ENCODE peak calls at places on chromosome 6, in four cellular contexts. P is hepatocyte; T is WERI-Rb-1; C is CD8-positive, alpha-beta T cell. O is an unnamed sample.
A peak's percentile ranks its signal among the peaks of the same experiment; 100 is the strongest.

GRCh38 chr6:157503018-157503747 is 122.2 kb downstream of the ZDHHC14 start:
- DNase-seq in P (no peak), T (no peak), C (no peak), O (no peak)

GRCh38 chr6:70413829-70414494 is 654 bp downstream of the FAM135A start:
- DNase-seq in P (no peak), T (no peak), C (no peak), O (no peak)

GRCh38 chr6:40634429-40634828 is 47.3 kb upstream of the LRFN2 start:
- DNase-seq in P (no peak), T (peak; percentile 38), C (no peak), O (no peak)

GRCh38 chr6:3881722-3882421 is 32.7 kb downstream of the FAM50B start:
- DNase-seq in P (no peak), T (no peak), C (no peak), O (no peak)

GRCh38 chr6:44223471-44224153 is at the start of gene SLC29A1:
- DNase-seq in P (peak; percentile 83), T (peak; percentile 97), C (peak; percentile 84), O (no peak)

GRCh38 chr6:142757827-142758226 is 187.1 kb downstream of the HIVEP2 start:
- DNase-seq in P (no peak), T (no peak), C (no peak), O (no peak)

GRCh38 chr6:107867302-107867615 is 43.1 kb upstream of the SCML4 start:
- DNase-seq in P (no peak), T (no peak), C (no peak), O (no peak)

GRCh38 chr6:125099211-125100017 is 54.2 kb upstream of the TPD52L1 start:
- DNase-seq in P (peak; percentile 71), T (peak; percentile 90), C (no peak), O (no peak)

GRCh38 chr6:81896561-81896960 is 144.1 kb upstream of the TENT5A start:
- DNase-seq in P (no peak), T (no peak), C (no peak), O (no peak)

GRCh38 chr6:42450314-42451145 is 1.2 kb downstream of the TRERF1 start:
- DNase-seq in P (peak; percentile 52), T (peak; percentile 23), C (peak; percentile 43), O (no peak)

GRCh38 chr6:157665172-157665571 is 157.9 kb upstream of the SNX9 start:
- DNase-seq in P (no peak), T (no peak), C (no peak), O (no peak)

GRCh38 chr6:44464527-44465310 is 77.2 kb downstream of the CDC5L start:
- DNase-seq in P (no peak), T (no peak), C (no peak), O (no peak)

GRCh38 chr6:48744948-48745347 is 634.0 kb upstream of the PTCHD4 start:
- DNase-seq in P (no peak), T (no peak), C (no peak), O (no peak)

GRCh38 chr6:31871068-31871659 is 7.6 kb downstream of the SLC44A4 start:
- DNase-seq in P (peak; percentile 17), T (peak; percentile 70), C (no peak), O (no peak)

GRCh38 chr6:151108548-151108947 is 131.2 kb upstream of the AKAP12 start:
- DNase-seq in P (no peak), T (no peak), C (no peak), O (no peak)

GRCh38 chr6:142605922-142606321 is 304.1 kb downstream of the ADGRG6 start:
- DNase-seq in P (peak; percentile 4), T (no peak), C (no peak), O (peak; percentile 14)

GRCh38 chr6:142030115-142030619 is 102.6 kb upstream of the GJE1 start:
- DNase-seq in P (no peak), T (no peak), C (no peak), O (no peak)

GRCh38 chr6:156942266-156942665 is 165.1 kb downstream of the ARID1B start:
- DNase-seq in P (no peak), T (no peak), C (no peak), O (no peak)

GRCh38 chr6:85643530-85644373 is 1.1 kb upstream of the SYNCRIP start:
- DNase-seq in P (peak; percentile 94), T (peak; percentile 90), C (peak; percentile 70), O (peak; percentile 78)

GRCh38 chr6:53464942-53465460 is 79.9 kb downstream of the GCLC start:
- DNase-seq in P (peak; percentile 40), T (no peak), C (no peak), O (no peak)

GRCh38 chr6:444653-445275 is 53.2 kb downstream of the IRF4 start:
- DNase-seq in P (no peak), T (no peak), C (peak; percentile 74), O (no peak)

GRCh38 chr6:39018103-39018502 is 30.5 kb upstream of the GLP1R start:
- DNase-seq in P (peak; percentile 22), T (no peak), C (no peak), O (no peak)

GRCh38 chr6:73236147-73236750 is 11.0 kb upstream of the KHDC1L start:
- DNase-seq in P (no peak), T (no peak), C (no peak), O (peak; percentile 94)

GRCh38 chr6:153059311-153059710 is 56.8 kb upstream of the MTRF1L start:
- DNase-seq in P (no peak), T (no peak), C (no peak), O (no peak)

DNA sequence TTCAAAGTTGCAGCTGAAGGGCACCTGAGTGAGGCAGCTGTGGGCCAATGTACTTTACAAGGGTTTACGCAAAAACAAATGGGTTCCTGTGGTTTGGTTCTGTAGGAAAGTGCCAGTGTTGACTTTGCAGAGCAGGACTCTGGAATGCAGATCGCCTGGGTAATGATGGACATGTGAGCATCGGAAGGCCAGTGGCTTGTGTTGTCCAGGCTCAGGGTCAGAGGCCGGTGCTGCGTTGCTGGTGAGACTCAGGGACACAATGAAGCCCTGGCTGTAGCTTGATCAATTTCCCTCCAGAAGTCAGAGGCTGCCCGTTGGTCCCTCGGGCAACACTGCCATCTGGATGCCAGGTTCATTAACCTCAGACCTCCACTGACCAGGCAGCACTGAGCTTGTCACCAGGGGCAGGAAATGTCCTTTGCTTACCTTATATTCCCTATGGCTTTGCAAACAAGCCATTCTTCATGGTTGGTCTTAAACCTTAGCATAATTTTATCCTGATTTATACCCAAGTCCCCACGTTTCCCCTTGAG is 753.4 kb downstream of the QKI start:
- DNase-seq in P (no peak), T (no peak), C (no peak), O (no peak)
- TF ChIP-seq CTCF in P (no peak), T (no peak), C (no peak), O (no peak)

GRCh38 chr6:5893295-5893694 is 113.4 kb downstream of the NRN1 start:
- DNase-seq in P (no peak), T (no peak), C (no peak), O (no peak)
- H3K4me3 ChIP-seq in P (no peak overlapping the region), T (no peak overlapping the region), C (no peak overlapping the region), O (no peak overlapping the region)

GRCh38 chr6:112173401-112173800 is 81.0 kb downstream of the LAMA4 start:
- DNase-seq in P (no peak), T (no peak), C (no peak), O (no peak)
- H3K36me3 ChIP-seq in P (no peaks in the 10 kb centered on the region), T (no peaks in the 10 kb centered on the region), C (no peaks in the 10 kb centered on the region), O (peaks cover 12% of the 10 kb centered on the region)

GRCh38 chr6:16338577-16339262 is 100.3 kb downstream of the GMPR start:
- DNase-seq in P (peak; percentile 87), T (no peak), C (no peak), O (peak; percentile 98)
- TF ChIP-seq CTCF in P (peak; percentile 42), T (peak; percentile 46), C (no peak), O (peak; percentile 86)

GRCh38 chr6:134738486-134738885 is 211.4 kb downstream of the ALDH8A1 start:
- DNase-seq in P (no peak), T (no peak), C (no peak), O (no peak)

GRCh38 chr6:134740473-134741192 is 209.3 kb downstream of the ALDH8A1 start:
- DNase-seq in P (no peak), T (no peak), C (no peak), O (no peak)

GRCh38 chr6:134744301-134744700 is 205.6 kb downstream of the ALDH8A1 start:
- DNase-seq in P (no peak), T (no peak), C (no peak), O (no peak)

GRCh38 chr6:134739299-134740090 is 210.4 kb downstream of the ALDH8A1 start:
- DNase-seq in P (no peak), T (no peak), C (no peak), O (no peak)

DNA sequence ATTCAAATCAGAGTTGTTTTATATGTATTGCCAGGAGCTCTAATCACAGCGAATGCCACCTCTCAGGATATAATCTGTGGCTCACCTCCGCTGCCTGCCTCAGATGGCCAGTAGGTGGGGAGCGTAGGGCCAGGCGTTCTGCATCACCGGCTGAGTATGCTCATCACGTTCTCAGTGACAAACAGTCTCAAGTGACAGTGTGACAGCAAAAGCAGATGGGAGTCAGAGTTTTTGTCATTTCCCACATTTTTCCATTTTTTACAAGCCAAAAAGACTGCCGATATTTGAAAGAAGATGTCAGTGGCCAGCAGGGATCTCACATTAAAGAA is 208.7 kb downstream of the ALDH8A1 start:
- DNase-seq in P (no peak), T (peak; percentile 37), C (no peak), O (no peak)
- H3K4me3 ChIP-seq in P (no peak overlapping the region), T (no peak overlapping the region), C (no peak overlapping the region), O (no peak overlapping the region)

GRCh38 chr6:144488590-144488989 is 203.5 kb downstream of the UTRN start:
- DNase-seq in P (no peak), T (no peak), C (no peak), O (no peak)

GRCh38 chr6:144482142-144482541 is 197.0 kb downstream of the UTRN start:
- DNase-seq in P (peak; percentile 85), T (peak; percentile 68), C (peak; percentile 78), O (peak; percentile 17)

GRCh38 chr6:144480518-144480917 is 195.4 kb downstream of the UTRN start:
- DNase-seq in P (no peak), T (no peak), C (no peak), O (no peak)

GRCh38 chr6:144481527-144481926 is 196.4 kb downstream of the UTRN start:
- DNase-seq in P (no peak), T (no peak), C (no peak), O (no peak)

GRCh38 chr6:144485531-144485930 is 200.4 kb downstream of the UTRN start:
- DNase-seq in P (no peak), T (no peak), C (no peak), O (no peak)
- H3K36me3 ChIP-seq in P (no peaks in the 10 kb centered on the region), T (no peaks in the 10 kb centered on the region), C (peaks cover 30% of the 10 kb centered on the region), O (peaks cover 9% of the 10 kb centered on the region)

DNA sequence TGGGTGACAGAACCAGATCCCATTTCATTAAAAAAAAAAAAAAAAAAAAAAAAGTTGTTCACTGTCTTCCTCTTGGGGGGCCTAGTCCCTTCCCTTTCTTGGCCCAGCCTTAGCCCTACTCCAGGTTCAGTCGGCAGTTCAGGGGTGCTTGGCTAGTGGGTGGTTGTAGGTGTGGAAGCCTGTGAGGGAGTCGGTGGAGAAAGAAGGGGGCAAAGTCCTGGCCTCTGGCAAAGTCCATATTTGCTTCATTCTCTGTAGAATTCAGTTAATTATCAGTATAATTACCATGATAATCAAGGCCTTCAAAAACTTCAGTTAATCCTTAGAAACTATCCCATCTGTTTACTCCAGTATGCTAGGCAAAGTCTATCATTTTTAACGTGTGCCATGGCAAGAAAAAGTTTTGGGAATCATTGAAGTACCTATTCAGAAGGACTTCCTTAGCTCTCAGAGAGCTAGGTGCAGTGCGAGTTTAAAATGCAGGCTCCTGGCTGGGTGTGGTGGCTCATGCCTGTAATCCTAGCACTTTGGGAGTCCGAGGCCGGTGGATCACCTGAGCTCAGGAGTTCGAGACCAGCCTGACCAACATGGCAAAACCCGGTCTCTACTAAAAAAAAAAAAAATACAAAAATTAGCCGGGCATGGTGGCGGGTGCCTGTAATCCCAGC is 205.7 kb upstream of the ARG1 start:
- DNase-seq in P (peak; percentile 58), T (no peak), C (no peak), O (no peak)
- TF ChIP-seq CTCF in P (no peak), T (no peak), C (no peak), O (no peak)